ENCODE peak calls at places on chromosomes 16 and 17, in six cellular contexts. V, U, M, S, K and L are unnamed samples. For H3K36me3 and H3K9me3, the result is how much of the 10 kb centered on the place peaks cover.

GRCh38 chr17:3659541-3660111 is 8.8 kb downstream of the TAX1BP3 start:
- DNase-seq in U (peak), S (no peak), V (peak), M (peak), K (peak), L (peak)

GRCh38 chr16:58021661-58022551 is 3.6 kb upstream of the MMP15 start:
- DNase-seq in K (no peak), S (peak), M (no peak), U (no peak), V (no peak), L (no peak)

GRCh38 chr16:615122-615521 is 15.7 kb upstream of the WFIKKN1 start:
- DNase-seq in U (no peak), V (no peak), K (no peak), S (no peak), M (no peak), L (no peak)

GRCh38 chr16:64253114-64253513 is 868.7 kb downstream of the CDH11 start:
- DNase-seq in V (no peak), U (no peak), K (no peak), M (no peak), S (no peak), L (no peak)

GRCh38 chr16:66933776-66934137 is 445 bp downstream of the CIAO2B start:
- DNase-seq in V (no peak), U (no peak), S (no peak), M (no peak), K (no peak), L (no peak)

GRCh38 chr17:66468241-66469087 is 166.1 kb downstream of the PRKCA start:
- DNase-seq in M (no peak), U (no peak), S (no peak), V (no peak), K (no peak), L (no peak)

GRCh38 chr16:31134091-31134571 is 1.4 kb downstream of the PRSS8 start:
- DNase-seq in S (no peak), U (no peak), V (peak), M (peak), K (no peak), L (no peak)

GRCh38 chr16:78058165-78058564 is 35.8 kb downstream of the CLEC3A start:
- DNase-seq in U (no peak), V (no peak), M (no peak), K (no peak), S (no peak), L (no peak)

GRCh38 chr17:82213251-82214011 is 789 bp upstream of the CCDC57 start:
- DNase-seq in K (no peak), U (no peak), V (peak), M (no peak), S (peak), L (no peak)

GRCh38 chr17:39404542-39405378 is 3.3 kb upstream of the FBXL20 start:
- DNase-seq in S (peak), K (no peak), V (no peak), M (no peak), U (no peak), L (no peak)

GRCh38 chr17:53039981-53040380 is 782.7 kb upstream of the KIF2B start:
- DNase-seq in K (no peak), S (no peak), M (no peak), U (no peak), V (no peak), L (no peak)

GRCh38 chr17:51352798-51353197 is 92.5 kb downstream of the UTP18 start:
- DNase-seq in U (no peak), S (no peak), K (no peak), M (no peak), V (no peak), L (no peak)

GRCh38 chr17:36592316-36592710 is 634 bp downstream of the DHRS11 start:
- DNase-seq in U (no peak), V (peak), K (no peak), M (peak), S (peak), L (no peak)

GRCh38 chr17:76506408-76507328 is 5.4 kb upstream of the RHBDF2 start:
- DNase-seq in U (peak), M (peak), K (peak), S (peak), V (peak), L (peak)

GRCh38 chr17:73436966-73437365 is 125.2 kb upstream of the CDC42EP4 start:
- DNase-seq in M (no peak), K (no peak), V (no peak), U (no peak), S (no peak), L (no peak)

GRCh38 chr16:23895052-23895451 is 59.3 kb downstream of the PRKCB start:
- DNase-seq in K (no peak), U (no peak), S (no peak), M (no peak), V (no peak), L (no peak)

GRCh38 chr17:71753070-71753469 is 367.8 kb upstream of the SOX9 start:
- DNase-seq in U (no peak), S (no peak), M (no peak), V (no peak), K (no peak), L (no peak)

GRCh38 chr17:44213403-44214229 is 5.9 kb downstream of the UBTF start:
- DNase-seq in K (no peak), U (no peak), M (no peak), S (peak), V (no peak), L (no peak)

GRCh38 chr16:62036101-62036806 is at the start of gene CDH8:
- DNase-seq in U (no peak), M (no peak), V (no peak), K (no peak), S (peak), L (no peak)

GRCh38 chr16:8912793-8913192 is 30.6 kb downstream of the LITAFD start:
- DNase-seq in M (no peak), S (no peak), K (no peak), V (no peak), U (no peak), L (no peak)
- H3K36me3 ChIP-seq in M (under half), S (half or more), K (half or more), V (under half), U (under half), L (under half)

GRCh38 chr17:371583-371982 is 19.0 kb upstream of the RPH3AL start:
- DNase-seq in V (no peak), M (no peak), S (peak), K (no peak), U (no peak), L (no peak)
- H3K9me3 ChIP-seq in V (under half), M (under half), S (under half), K (under half), U (under half), L (under half)

GRCh38 chr16:75251280-75252048 is at the start of gene BCAR1:
- DNase-seq in S (peak), U (peak), K (peak), V (peak), M (peak), L (peak)

GRCh38 chr16:75250809-75251279 is 580 bp downstream of the BCAR1 start:
- DNase-seq in V (peak), S (no peak), U (no peak), K (peak), M (peak), L (no peak)

GRCh38 chr16:75252946-75253911 is 1.8 kb upstream of the BCAR1 start:
- DNase-seq in U (no peak), S (peak), V (peak), M (no peak), K (no peak), L (peak)

GRCh38 chr16:75250089-75250808 is 1.2 kb downstream of the BCAR1 start:
- DNase-seq in U (no peak), K (peak), M (peak), V (peak), S (no peak), L (peak)

DNA sequence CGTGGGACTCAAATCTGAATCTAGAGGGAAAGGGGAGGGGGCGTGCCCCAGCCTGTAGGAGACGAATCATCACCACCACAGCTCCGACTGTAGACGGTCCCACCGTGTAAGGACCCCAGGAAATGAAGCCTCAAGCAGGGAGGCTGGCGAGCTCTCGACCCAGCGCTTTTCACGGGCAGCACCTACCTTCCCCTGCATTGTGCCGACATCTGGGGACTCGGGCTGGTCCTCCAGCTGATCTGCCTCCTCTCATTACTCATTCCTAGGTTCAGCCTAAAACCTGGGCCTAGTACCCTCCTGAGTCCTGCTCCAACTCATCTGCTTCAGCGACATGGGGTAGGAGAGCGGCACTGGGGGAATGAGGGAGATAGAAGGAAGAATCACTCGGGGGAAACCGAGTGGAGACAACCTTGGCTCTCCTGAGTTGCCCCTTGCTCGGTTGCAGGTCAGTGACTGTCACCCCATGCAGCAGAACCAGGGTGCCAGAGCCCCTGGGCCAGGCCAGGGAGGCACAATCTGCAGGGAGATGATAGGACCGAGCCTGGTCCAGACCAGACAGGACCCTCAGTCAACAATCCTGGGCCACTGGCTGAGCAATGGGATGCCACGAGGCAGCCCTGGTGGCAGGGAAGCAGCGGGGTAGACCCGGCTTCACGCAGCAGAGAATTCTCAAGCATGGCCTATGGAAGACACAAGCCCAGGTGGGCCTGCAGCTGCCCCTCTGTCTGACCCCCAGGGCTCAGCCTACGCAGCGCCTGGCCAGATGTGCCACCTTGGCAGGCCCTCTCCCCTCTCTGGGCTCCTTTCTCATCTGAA is 833 bp upstream of the BCAR1 start:
- DNase-seq in V (peak), M (no peak), S (peak), U (no peak), K (no peak), L (no peak)
- H3K27ac ChIP-seq in V (peak), M (peak), S (peak), U (peak), K (peak), L (peak)

DNA sequence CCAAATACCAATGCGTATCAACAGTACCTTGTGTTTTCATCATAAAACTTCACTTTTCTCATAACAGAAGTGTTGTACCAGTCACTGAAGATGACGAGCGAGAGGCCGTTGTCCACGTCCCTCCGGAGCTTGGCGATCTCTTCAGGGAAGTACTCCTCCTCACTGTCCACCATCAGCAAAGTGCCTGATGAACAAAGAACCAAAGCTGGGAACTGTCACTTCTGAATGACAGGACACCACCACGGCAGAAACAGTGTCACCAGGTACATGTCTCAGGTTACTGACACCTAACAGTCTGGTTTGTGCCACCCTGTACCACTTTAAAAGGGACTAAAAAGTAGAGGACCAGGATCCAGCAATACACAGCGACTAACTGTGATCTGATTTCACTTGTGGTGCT is 25.0 kb upstream of the SLC38A8 start:
- DNase-seq in U (no peak), M (no peak), V (no peak), S (no peak), K (no peak), L (no peak)
- H3K36me3 ChIP-seq in U (under half), M (under half), V (under half), S (half or more), K (half or more), L (under half)

GRCh38 chr16:60331168-60331567 is 1597.1 kb upstream of the GOT2 start:
- DNase-seq in V (no peak), U (no peak), S (no peak), M (no peak), K (no peak), L (no peak)

DNA sequence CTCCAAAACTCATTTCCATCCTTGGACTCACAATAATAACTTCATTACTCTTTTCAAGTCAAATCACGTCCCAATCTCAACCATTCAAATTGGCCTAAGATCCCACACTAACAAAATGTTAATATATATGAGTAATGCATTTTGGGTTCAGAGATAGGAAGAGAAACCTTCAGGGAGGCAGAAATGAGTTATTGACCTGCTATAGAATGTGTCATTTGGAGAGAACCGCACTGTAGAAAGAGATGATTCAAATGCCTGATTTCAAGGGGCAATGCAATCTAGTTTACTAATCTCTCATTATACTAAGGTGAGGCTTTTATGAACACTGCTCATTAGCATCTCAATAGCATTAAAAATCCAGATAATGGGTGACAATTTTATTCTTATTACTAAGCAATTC is 1595.0 kb upstream of the GOT2 start:
- DNase-seq in M (no peak), V (no peak), S (no peak), U (no peak), K (no peak), L (no peak)
- H3K9me3 ChIP-seq in M (under half), V (under half), S (under half), U (under half), K (under half), L (under half)